ENCODE peak calls at places on chromosomes 4 and X, in five cellular contexts. S, I, F, R and J are unnamed samples.

GRCh38 chr4:67198757-67199156 is 346.5 kb downstream of the CENPC start:
- DNase-seq in F (no peak), I (no peak), R (no peak), S (no peak), J (peak)

GRCh38 chr4:134219043-134219442 is 17.5 kb upstream of the PABPC4L start:
- DNase-seq in I (no peak), S (no peak), R (no peak), F (no peak), J (no peak)

GRCh38 chrX:111634823-111635410 is 46.1 kb upstream of the ALG13 start:
- DNase-seq in F (no peak), R (no peak), S (no peak), I (no peak), J (peak)

GRCh38 chr4:130689182-130689581 is 1593.2 kb downstream of the C4orf33 start:
- DNase-seq in F (no peak), S (no peak), I (no peak), R (no peak), J (no peak)

GRCh38 chr4:16461362-16461761 is 235.1 kb upstream of the TAPT1 start:
- DNase-seq in R (no peak), I (no peak), F (no peak), S (no peak), J (no peak)

GRCh38 chrX:97563531-97564133 is 679.9 kb downstream of the RPA4 start:
- DNase-seq in R (peak), S (peak), F (peak), I (no peak), J (peak)

GRCh38 chrX:121365572-121366161 is 318.3 kb downstream of the GLUD2 start:
- DNase-seq in S (no peak), F (no peak), R (no peak), I (no peak), J (no peak)

GRCh38 chr4:123980736-123981285 is 584.2 kb downstream of the SPRY1 start:
- DNase-seq in F (no peak), R (no peak), I (no peak), S (no peak), J (no peak)